ENCODE peak calls at places on chromosomes 5 and 9, in nine cellular contexts. U is CD8-positive, alpha-beta memory T cell; K is effector memory CD4-positive, alpha-beta T cell; P is GM20000; F is NCI-H1092 treated with DMSO at 0.1 percent for 48 hours; G is endothelial cell; X is head of caudate nucleus; Z is activated naive CD4-positive, alpha-beta T cell treated with anti-CD3 and anti-CD28 coated beads, Interleukin-2, amount 10 ng/mL, durations not matched to agents 7 days and 5 days; H is NCI-H524. T is an unnamed sample.

GRCh38 chr9:10127867-10128266 is 484.9 kb downstream of the PTPRD start:
- DNase-seq in G (no peak), Z (no peak), X (no peak), H (no peak), P (no peak), U (no peak), F (no peak), K (no peak), T (no peak)

GRCh38 chr9:135480071-135480941 is 724 bp downstream of the PPP1R26 start:
- DNase-seq in X (no peak), F (no peak), U (no peak), G (peak; percentile 42), Z (no peak), K (no peak), H (peak; percentile 36), P (peak; percentile 66), T (no peak)

GRCh38 chr5:26295541-26295940 is 742.8 kb downstream of the CDH9 start:
- DNase-seq in Z (no peak), X (no peak), P (no peak), U (no peak), K (no peak), F (no peak), G (no peak), H (no peak), T (peak; percentile 3)

GRCh38 chr5:14110680-14111079 is 32.5 kb upstream of the TRIO start:
- DNase-seq in F (no peak), G (no peak), X (no peak), P (no peak), U (no peak), H (no peak), K (no peak), Z (no peak), T (no peak)

GRCh38 chr5:2353211-2353610 is 398.3 kb downstream of the IRX2 start:
- DNase-seq in Z (no peak), P (no peak), U (no peak), F (no peak), X (no peak), H (peak; percentile 95), G (no peak), K (no peak), T (no peak)

GRCh38 chr9:16612627-16613026 is 257.8 kb downstream of the BNC2 start:
- DNase-seq in K (no peak), X (no peak), P (no peak), H (no peak), Z (no peak), U (no peak), F (no peak), G (no peak), T (no peak)

GRCh38 chr9:99486684-99487083 is 264.6 kb downstream of the SEC61B start:
- DNase-seq in Z (no peak), X (no peak), H (peak; percentile 84), K (no peak), P (no peak), F (no peak), U (no peak), G (no peak), T (no peak)

GRCh38 chr5:150774145-150774544 is 4.4 kb upstream of the SMIM3 start:
- DNase-seq in U (no peak), Z (no peak), H (no peak), X (no peak), K (no peak), F (no peak), P (no peak), G (no peak), T (no peak)

GRCh38 chr5:150662731-150663516 is 1.9 kb downstream of the MYOZ3 start:
- DNase-seq in F (no peak), P (no peak), X (no peak), K (no peak), H (no peak), Z (no peak), G (no peak), U (no peak), T (no peak)

GRCh38 chr9:105257767-105258166 is 13.3 kb downstream of the SLC44A1 start:
- DNase-seq in X (no peak), U (no peak), G (no peak), F (no peak), P (no peak), H (no peak), Z (no peak), K (no peak), T (no peak)

GRCh38 chr9:116713266-116713665 is 26.2 kb downstream of the TRIM32 start:
- DNase-seq in G (no peak), K (no peak), F (peak; percentile 8), Z (no peak), X (no peak), H (peak; percentile 40), U (no peak), P (no peak), T (no peak)

GRCh38 chr5:140190868-140191209 is 15.9 kb downstream of the CYSTM1 start:
- DNase-seq in F (no peak), Z (no peak), K (no peak), P (no peak), U (no peak), X (no peak), H (no peak), G (no peak), T (no peak)

GRCh38 chr9:89746385-89747116 is 141.7 kb downstream of the GADD45G start:
- DNase-seq in Z (no peak), P (no peak), F (peak; percentile 39), K (no peak), G (no peak), X (no peak), H (peak; percentile 92), U (no peak), T (no peak)

GRCh38 chr5:169415351-169415750 is 114.4 kb upstream of the SLIT3 start:
- DNase-seq in X (no peak), P (no peak), F (no peak), Z (no peak), U (no peak), H (no peak), K (no peak), G (no peak), T (no peak)

GRCh38 chr5:10655041-10655685 is 91.3 kb downstream of the ANKRD33B start:
- DNase-seq in X (no peak), F (peak; percentile 16), Z (no peak), P (no peak), H (peak; percentile 19), U (no peak), G (no peak), K (no peak), T (no peak)

GRCh38 chr5:124655211-124655880 is 91.1 kb downstream of the ZNF608 start:
- DNase-seq in P (no peak), F (no peak), U (no peak), X (no peak), G (no peak), H (no peak), Z (no peak), K (no peak), T (no peak)

GRCh38 chr5:141172381-141173204 is at the start of gene PCDHB7:
- DNase-seq in X (peak; percentile 49), F (peak; percentile 35), G (peak; percentile 51), U (no peak), H (peak; percentile 19), Z (peak; percentile 38), K (no peak), P (no peak), T (peak; percentile 45)

GRCh38 chr9:15211994-15212501 is 95.0 kb downstream of the TTC39B start:
- DNase-seq in Z (no peak), H (no peak), G (no peak), F (no peak), P (no peak), X (no peak), U (no peak), K (no peak), T (no peak)

GRCh38 chr9:81562221-81563019 is 126.9 kb downstream of the TLE1 start:
- DNase-seq in H (no peak), G (no peak), Z (no peak), X (no peak), F (no peak), U (no peak), K (no peak), P (no peak), T (no peak)

GRCh38 chr9:68798408-68798807 is 93.4 kb downstream of the PIP5K1B start:
- DNase-seq in Z (no peak), K (no peak), X (no peak), G (no peak), U (no peak), H (no peak), F (no peak), P (no peak), T (no peak)

GRCh38 chr5:178515776-178516561 is 74.2 kb downstream of the COL23A1 start:
- DNase-seq in G (no peak), F (no peak), P (no peak), Z (no peak), U (no peak), K (no peak), X (no peak), H (no peak), T (no peak)

GRCh38 chr5:170537451-170538095 is 33.8 kb downstream of the KCNIP1 start:
- DNase-seq in H (no peak), K (no peak), Z (no peak), X (no peak), U (no peak), G (no peak), P (no peak), F (no peak), T (peak; percentile 66)

GRCh38 chr9:73916016-73916673 is 581.0 kb upstream of the RORB start:
- DNase-seq in K (no peak), U (no peak), Z (no peak), X (no peak), G (peak; percentile 9), F (no peak), P (no peak), H (peak; percentile 9), T (peak; percentile 5)

GRCh38 chr9:116027511-116027910 is 126.1 kb upstream of the PAPPA start:
- DNase-seq in G (no peak), F (no peak), P (no peak), Z (no peak), H (no peak), K (no peak), U (no peak), X (no peak), T (peak; percentile 13)

GRCh38 chr5:14582797-14583137 is 1.2 kb downstream of the OTULINL start:
- DNase-seq in P (no peak), Z (no peak), U (no peak), F (peak; percentile 28), K (no peak), H (peak; percentile 54), G (no peak), X (no peak), T (no peak)

GRCh38 chr9:123097709-123098459 is 64.4 kb downstream of the GPR21 start:
- DNase-seq in P (no peak), H (no peak), X (no peak), U (no peak), F (no peak), K (no peak), G (no peak), Z (no peak), T (no peak)

GRCh38 chr5:53350991-53351770 is 129.2 kb upstream of the FST start:
- DNase-seq in Z (no peak), G (peak; percentile 8), X (no peak), F (no peak), H (no peak), P (no peak), K (no peak), U (no peak), T (no peak)

GRCh38 chr5:140148508-140148907 is 22.8 kb downstream of the IGIP start:
- DNase-seq in H (peak; percentile 27), F (no peak), K (no peak), X (no peak), P (no peak), G (peak; percentile 42), Z (no peak), U (no peak), T (no peak)

GRCh38 chr5:141192110-141192725 is at the start of gene PCDHB10:
- DNase-seq in X (peak; percentile 64), Z (peak; percentile 48), K (no peak), P (no peak), H (peak; percentile 69), F (no peak), U (no peak), G (peak; percentile 73), T (peak; percentile 47)

GRCh38 chr5:143083006-143083405 is 312.8 kb downstream of the ARHGAP26 start:
- DNase-seq in Z (no peak), H (no peak), U (no peak), F (no peak), P (no peak), G (no peak), K (no peak), X (no peak), T (no peak)

GRCh38 chr5:122463221-122463620 is 151.2 kb downstream of the SNCAIP start:
- DNase-seq in U (no peak), H (no peak), X (no peak), P (no peak), K (no peak), G (no peak), Z (no peak), F (no peak), T (no peak)

T was measured in Ammon's horn.